ENCODE peak calls at places on chromosomes 4 and X, in ten cellular contexts. One of them, this sample, is unnamed.

GRCh38 chr4:141599853-141600252 is 36.5 kb upstream of the IL15 start:
- DNase-seq in HEK293T: no peak
- DNase-seq in CD4-positive, CD25-positive, alpha-beta regulatory T cell: no peak
- DNase-seq in RPMI8226: no peak
- DNase-seq in HT1080: no peak
- DNase-seq in NCI-H446: no peak
- DNase-seq in NCI-H1105: no peak
- DNase-seq in A549: no peak
- DNase-seq in COR-L47: no peak
- DNase-seq in fibroblast of lung: peak
- DNase-seq in this sample: no peak

GRCh38 chrX:101764538-101764937 is 104.9 kb upstream of the ARMCX2 start:
- DNase-seq in HEK293T: peak
- DNase-seq in NCI-H1105: no peak
- DNase-seq in NCI-H446: no peak
- DNase-seq in HT1080: peak
- DNase-seq in RPMI8226: no peak
- DNase-seq in CD4-positive, CD25-positive, alpha-beta regulatory T cell: no peak
- DNase-seq in A549: no peak
- DNase-seq in COR-L47: no peak
- DNase-seq in fibroblast of lung: no peak
- DNase-seq in this sample: no peak

GRCh38 chrX:17380221-17380620 is 5.2 kb downstream of the NHS start:
- DNase-seq in RPMI8226: no peak
- DNase-seq in NCI-H1105: no peak
- DNase-seq in CD4-positive, CD25-positive, alpha-beta regulatory T cell: no peak
- DNase-seq in fibroblast of lung: no peak
- DNase-seq in A549: no peak
- DNase-seq in NCI-H446: no peak
- DNase-seq in HEK293T: no peak
- DNase-seq in HT1080: peak
- DNase-seq in COR-L47: no peak
- DNase-seq in this sample: no peak

GRCh38 chr4:158769175-158769831 is 477 bp downstream of the FNIP2 start:
- DNase-seq in fibroblast of lung: peak
- DNase-seq in A549: no peak
- DNase-seq in CD4-positive, CD25-positive, alpha-beta regulatory T cell: peak
- DNase-seq in NCI-H1105: no peak
- DNase-seq in COR-L47: peak
- DNase-seq in NCI-H446: no peak
- DNase-seq in HT1080: peak
- DNase-seq in HEK293T: no peak
- DNase-seq in RPMI8226: peak
- DNase-seq in this sample: peak

GRCh38 chr4:109207060-109207459 is 95.4 kb downstream of the COL25A1 start:
- DNase-seq in A549: no peak
- DNase-seq in NCI-H446: peak
- DNase-seq in NCI-H1105: no peak
- DNase-seq in fibroblast of lung: peak
- DNase-seq in HEK293T: peak
- DNase-seq in CD4-positive, CD25-positive, alpha-beta regulatory T cell: no peak
- DNase-seq in HT1080: peak
- DNase-seq in COR-L47: peak
- DNase-seq in RPMI8226: no peak
- DNase-seq in this sample: no peak

GRCh38 chr4:117284736-117285135 is 199.4 kb upstream of the TRAM1L1 start:
- DNase-seq in HT1080: no peak
- DNase-seq in HEK293T: no peak
- DNase-seq in fibroblast of lung: no peak
- DNase-seq in NCI-H446: no peak
- DNase-seq in CD4-positive, CD25-positive, alpha-beta regulatory T cell: no peak
- DNase-seq in RPMI8226: no peak
- DNase-seq in NCI-H1105: no peak
- DNase-seq in COR-L47: no peak
- DNase-seq in A549: no peak
- DNase-seq in this sample: no peak

GRCh38 chr4:150152764-150153163 is 74.5 kb downstream of the DCLK2 start:
- DNase-seq in RPMI8226: no peak
- DNase-seq in NCI-H1105: no peak
- DNase-seq in CD4-positive, CD25-positive, alpha-beta regulatory T cell: no peak
- DNase-seq in A549: peak
- DNase-seq in COR-L47: no peak
- DNase-seq in HEK293T: no peak
- DNase-seq in HT1080: peak
- DNase-seq in fibroblast of lung: peak
- DNase-seq in NCI-H446: no peak
- DNase-seq in this sample: no peak

GRCh38 chrX:84078991-84079390 is 109.0 kb downstream of the RPS6KA6 start:
- DNase-seq in COR-L47: no peak
- DNase-seq in fibroblast of lung: no peak
- DNase-seq in HT1080: no peak
- DNase-seq in HEK293T: no peak
- DNase-seq in RPMI8226: peak
- DNase-seq in NCI-H1105: no peak
- DNase-seq in NCI-H446: no peak
- DNase-seq in A549: no peak
- DNase-seq in CD4-positive, CD25-positive, alpha-beta regulatory T cell: no peak
- DNase-seq in this sample: no peak

GRCh38 chr4:25879991-25880641 is 17.3 kb upstream of the SEL1L3 start:
- DNase-seq in fibroblast of lung: peak
- DNase-seq in NCI-H1105: no peak
- DNase-seq in COR-L47: no peak
- DNase-seq in HT1080: no peak
- DNase-seq in RPMI8226: no peak
- DNase-seq in NCI-H446: no peak
- DNase-seq in A549: no peak
- DNase-seq in HEK293T: no peak
- DNase-seq in CD4-positive, CD25-positive, alpha-beta regulatory T cell: no peak
- DNase-seq in this sample: no peak

GRCh38 chr4:181676546-181676945 is 566.7 kb upstream of the TENM3 start:
- DNase-seq in A549: no peak
- DNase-seq in HT1080: no peak
- DNase-seq in CD4-positive, CD25-positive, alpha-beta regulatory T cell: no peak
- DNase-seq in fibroblast of lung: no peak
- DNase-seq in NCI-H446: no peak
- DNase-seq in HEK293T: no peak
- DNase-seq in RPMI8226: no peak
- DNase-seq in COR-L47: no peak
- DNase-seq in NCI-H1105: no peak
- DNase-seq in this sample: no peak

GRCh38 chr4:16284050-16284449 is 57.8 kb upstream of the TAPT1 start:
- DNase-seq in COR-L47: no peak
- DNase-seq in CD4-positive, CD25-positive, alpha-beta regulatory T cell: no peak
- DNase-seq in fibroblast of lung: no peak
- DNase-seq in HEK293T: no peak
- DNase-seq in NCI-H1105: no peak
- DNase-seq in NCI-H446: no peak
- DNase-seq in RPMI8226: no peak
- DNase-seq in HT1080: no peak
- DNase-seq in A549: no peak
- DNase-seq in this sample: no peak